ENCODE peak calls at places on chromosomes 16 and 17, in five cellular contexts. G, W, L, A and S are unnamed samples.
A peak's percentile ranks its signal among the peaks of the same experiment; 100 is the strongest.

GRCh38 chr16:88762941-88763340 is 22.1 kb downstream of the PIEZO1 start:
- DNase-seq in L (no peak), W (no peak), G (no peak), A (no peak), S (no peak)

GRCh38 chr16:21952040-21952792 is 945 bp upstream of the UQCRC2 start:
- DNase-seq in G (peak; percentile 79), W (peak; percentile 47), L (peak; percentile 69), A (peak; percentile 69), S (peak; percentile 60)

GRCh38 chr16:27242868-27243590 is 25.5 kb downstream of the NSMCE1 start:
- DNase-seq in A (peak; percentile 37), G (peak; percentile 88), W (no peak), L (no peak), S (peak; percentile 94)

GRCh38 chr17:8552582-8553320 is 77.8 kb downstream of the MYH10 start:
- DNase-seq in G (no peak), W (no peak), A (no peak), L (no peak), S (peak; percentile 11)

GRCh38 chr17:44707755-44708400 is 587 bp upstream of the DBF4B start:
- DNase-seq in G (peak; percentile 4), A (no peak), L (no peak), W (no peak), S (no peak)

GRCh38 chr17:83136156-83136555 is 56.7 kb downstream of the METRNL start:
- DNase-seq in A (no peak), L (no peak), G (no peak), W (no peak), S (no peak)

GRCh38 chr17:49290690-49291326 is 60.2 kb upstream of the PHOSPHO1 start:
- DNase-seq in G (peak; percentile 58), A (no peak), L (no peak), W (no peak), S (peak; percentile 29)

GRCh38 chr17:34398990-34399389 is 36.0 kb upstream of the CCL1 start:
- DNase-seq in L (no peak), G (no peak), W (no peak), A (no peak), S (no peak)

GRCh38 chr16:28925386-28926228 is 569 bp upstream of the RABEP2 start:
- DNase-seq in L (peak; percentile 76), W (peak; percentile 60), G (peak; percentile 82), A (peak; percentile 73), S (peak; percentile 57)

GRCh38 chr16:88303890-88304819 is 78.6 kb upstream of the ZNF469 start:
- DNase-seq in W (no peak), L (no peak), G (peak; percentile 93), A (no peak), S (peak; percentile 48)

GRCh38 chr16:75238132-75238852 is 13.1 kb downstream of the BCAR1 start:
- DNase-seq in A (no peak), L (no peak), W (no peak), G (peak; percentile 95), S (no peak)

GRCh38 chr17:8807070-8807550 is 7.9 kb upstream of the MFSD6L start:
- DNase-seq in L (no peak), G (no peak), W (no peak), A (no peak), S (no peak)

GRCh38 chr17:19338031-19338990 is 24.2 kb downstream of the B9D1 start:
- DNase-seq in L (no peak), W (peak; percentile 37), G (peak; percentile 54), A (peak; percentile 64), S (peak; percentile 56)

GRCh38 chr17:56203430-56203829 is 50.2 kb downstream of the ANKFN1 start:
- DNase-seq in W (no peak), L (no peak), G (no peak), A (no peak), S (no peak)

GRCh38 chr17:41973457-41973856 is 6.9 kb downstream of the CNP start:
- DNase-seq in W (no peak), L (no peak), A (no peak), G (no peak), S (no peak)

GRCh38 chr16:67028555-67029248 is at the start of gene CBFB:
- DNase-seq in G (peak; percentile 97), L (peak; percentile 85), W (peak; percentile 86), A (peak; percentile 92), S (peak; percentile 71)

GRCh38 chr17:49337900-49338299 is 24.1 kb downstream of the ZNF652 start:
- DNase-seq in G (peak; percentile 50), L (no peak), W (no peak), A (no peak), S (peak; percentile 50)

GRCh38 chr17:38352245-38353083 is 820 bp downstream of the SOCS7 start:
- DNase-seq in A (peak; percentile 11), L (no peak), W (peak; percentile 1), G (peak; percentile 59), S (no peak)